ENCODE peak calls at places on chromosomes 11 and 22, in four cellular contexts. One of them, this sample, is unnamed.

GRCh38 chr11:2466869-2467694 is 22.3 kb downstream of the KCNQ1 start:
- DNase-seq in HepG2: no peak
- DNase-seq in GM12878: no peak
- DNase-seq in transverse colon: no peak
- DNase-seq in this sample: no peak

GRCh38 chr11:119509969-119510401 is 87.0 kb upstream of the THY1 start:
- DNase-seq in HepG2: no peak
- DNase-seq in GM12878: peak; percentile 76
- DNase-seq in transverse colon: peak; percentile 10
- DNase-seq in this sample: no peak

GRCh38 chr11:45930031-45930794 is 7.8 kb downstream of the LARGE2 start:
- DNase-seq in HepG2: no peak
- DNase-seq in GM12878: peak; percentile 88
- DNase-seq in transverse colon: peak; percentile 78
- DNase-seq in this sample: peak; percentile 68

GRCh38 chr11:85809881-85810280 is 1.1 kb downstream of the SYTL2 start:
- DNase-seq in HepG2: peak; percentile 9
- DNase-seq in GM12878: no peak
- DNase-seq in transverse colon: peak; percentile 22
- DNase-seq in this sample: no peak

GRCh38 chr22:39568278-39568981 is 2.1 kb upstream of the CACNA1I start:
- DNase-seq in HepG2: no peak
- DNase-seq in GM12878: no peak
- DNase-seq in transverse colon: no peak
- DNase-seq in this sample: no peak

GRCh38 chr11:105392546-105392945 is 217.3 kb upstream of the GRIA4 start:
- DNase-seq in HepG2: no peak
- DNase-seq in GM12878: no peak
- DNase-seq in transverse colon: no peak
- DNase-seq in this sample: no peak

GRCh38 chr22:40137132-40137531 is 40.6 kb upstream of the TNRC6B start:
- DNase-seq in HepG2: no peak
- DNase-seq in GM12878: no peak
- DNase-seq in transverse colon: no peak
- DNase-seq in this sample: no peak

GRCh38 chr11:92449780-92450179 is 225.2 kb downstream of the FAT3 start:
- DNase-seq in HepG2: no peak
- DNase-seq in GM12878: no peak
- DNase-seq in transverse colon: no peak
- DNase-seq in this sample: no peak

GRCh38 chr11:71263391-71263790 is 11.0 kb upstream of the SHANK2 start:
- DNase-seq in HepG2: no peak
- DNase-seq in GM12878: no peak
- DNase-seq in transverse colon: no peak
- DNase-seq in this sample: no peak

GRCh38 chr11:12706531-12707499 is 32.6 kb downstream of the TEAD1 start:
- DNase-seq in HepG2: peak; percentile 57
- DNase-seq in GM12878: no peak
- DNase-seq in transverse colon: peak; percentile 51
- DNase-seq in this sample: no peak

GRCh38 chr11:126194121-126194543 is 17.3 kb downstream of the RPUSD4 start:
- DNase-seq in HepG2: peak; percentile 44
- DNase-seq in GM12878: no peak
- DNase-seq in transverse colon: peak; percentile 55
- DNase-seq in this sample: no peak

GRCh38 chr22:49292909-49293308 is 534.8 kb downstream of the BRD1 start:
- DNase-seq in HepG2: no peak
- DNase-seq in GM12878: no peak
- DNase-seq in transverse colon: no peak
- DNase-seq in this sample: peak; percentile 28

GRCh38 chr22:29617922-29618629 is 14.6 kb downstream of the NF2 start:
- DNase-seq in HepG2: no peak
- DNase-seq in GM12878: no peak
- DNase-seq in transverse colon: no peak
- DNase-seq in this sample: no peak

GRCh38 chr11:131234146-131234680 is 136.2 kb upstream of the NTM start:
- DNase-seq in HepG2: no peak
- DNase-seq in GM12878: no peak
- DNase-seq in transverse colon: no peak
- DNase-seq in this sample: no peak

GRCh38 chr22:43274595-43275240 is 68.5 kb downstream of the SCUBE1 start:
- DNase-seq in HepG2: no peak
- DNase-seq in GM12878: no peak
- DNase-seq in transverse colon: no peak
- DNase-seq in this sample: no peak

GRCh38 chr22:27252282-27253049 is 549.1 kb downstream of the MN1 start:
- DNase-seq in HepG2: no peak
- DNase-seq in GM12878: no peak
- DNase-seq in transverse colon: no peak
- DNase-seq in this sample: peak; percentile 66

GRCh38 chr11:35274909-35275807 is 136.2 kb downstream of the CD44 start:
- DNase-seq in HepG2: peak; percentile 3
- DNase-seq in GM12878: no peak
- DNase-seq in transverse colon: peak; percentile 57
- DNase-seq in this sample: peak; percentile 77

GRCh38 chr11:121740902-121741301 is 288.1 kb upstream of the SORL1-AS1 start:
- DNase-seq in HepG2: no peak
- DNase-seq in GM12878: no peak
- DNase-seq in transverse colon: no peak
- DNase-seq in this sample: no peak

GRCh38 chr11:25981998-25982397 is 349.9 kb upstream of the ANO3 start:
- DNase-seq in HepG2: peak; percentile 53
- DNase-seq in GM12878: peak; percentile 46
- DNase-seq in transverse colon: no peak
- DNase-seq in this sample: no peak

GRCh38 chr11:94169516-94169915 is 40.9 kb downstream of the PANX1 start:
- DNase-seq in HepG2: no peak
- DNase-seq in GM12878: no peak
- DNase-seq in transverse colon: no peak
- DNase-seq in this sample: no peak
- TF ChIP-seq POLR2AphosphoS5 in HepG2: no peak
- TF ChIP-seq POLR2AphosphoS5 in GM12878: no peak
- TF ChIP-seq POLR2AphosphoS5 in transverse colon: no peak
- TF ChIP-seq POLR2AphosphoS5 in this sample: no peak

GRCh38 chr11:31825453-31826391 is 14.6 kb upstream of the PAX6 start:
- DNase-seq in HepG2: no peak
- DNase-seq in GM12878: no peak
- DNase-seq in transverse colon: no peak
- DNase-seq in this sample: no peak

GRCh38 chr11:31824791-31825452 is 13.8 kb upstream of the PAX6 start:
- DNase-seq in HepG2: no peak
- DNase-seq in GM12878: no peak
- DNase-seq in transverse colon: no peak
- DNase-seq in this sample: no peak

GRCh38 chr11:31828217-31828616 is 17.1 kb upstream of the PAX6 start:
- DNase-seq in HepG2: no peak
- DNase-seq in GM12878: no peak
- DNase-seq in transverse colon: no peak
- DNase-seq in this sample: no peak

GRCh38 chr11:31827458-31828206 is 16.5 kb upstream of the PAX6 start:
- DNase-seq in HepG2: no peak
- DNase-seq in GM12878: no peak
- DNase-seq in transverse colon: no peak
- DNase-seq in this sample: no peak

GRCh38 chr11:31826530-31827438 is 15.7 kb upstream of the PAX6 start:
- DNase-seq in HepG2: no peak
- DNase-seq in GM12878: no peak
- DNase-seq in transverse colon: no peak
- DNase-seq in this sample: no peak
- H3K4me3 ChIP-seq in HepG2: no peak overlapping the region
- H3K4me3 ChIP-seq in GM12878: no peak overlapping the region
- H3K4me3 ChIP-seq in transverse colon: no peak overlapping the region
- H3K4me3 ChIP-seq in this sample: no peak overlapping the region

DNA sequence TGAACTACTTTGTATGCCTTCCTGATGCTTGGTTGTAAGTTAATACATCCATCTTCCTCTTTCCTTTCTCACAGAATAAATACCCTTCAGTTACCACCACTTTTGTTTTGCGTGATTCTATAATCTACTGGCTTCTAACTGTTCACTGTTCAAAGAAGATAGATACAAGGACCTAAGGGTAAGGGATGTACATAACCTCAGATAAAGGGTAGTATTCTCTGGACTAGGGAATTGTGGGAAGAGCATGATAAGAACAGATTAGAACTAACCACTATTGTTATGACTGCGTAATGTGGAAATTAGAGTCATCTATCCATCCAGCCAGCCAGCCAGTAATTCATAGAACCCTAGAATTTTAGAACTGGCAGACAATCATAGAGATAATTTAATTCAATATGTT is 36.4 kb downstream of the MAP6 start:
- DNase-seq in HepG2: no peak
- DNase-seq in GM12878: no peak
- DNase-seq in transverse colon: no peak
- DNase-seq in this sample: no peak
- TF ChIP-seq EP300 in HepG2: no peak
- TF ChIP-seq EP300 in GM12878: no peak
- TF ChIP-seq EP300 in transverse colon: no peak
- TF ChIP-seq EP300 in this sample: no peak

DNA sequence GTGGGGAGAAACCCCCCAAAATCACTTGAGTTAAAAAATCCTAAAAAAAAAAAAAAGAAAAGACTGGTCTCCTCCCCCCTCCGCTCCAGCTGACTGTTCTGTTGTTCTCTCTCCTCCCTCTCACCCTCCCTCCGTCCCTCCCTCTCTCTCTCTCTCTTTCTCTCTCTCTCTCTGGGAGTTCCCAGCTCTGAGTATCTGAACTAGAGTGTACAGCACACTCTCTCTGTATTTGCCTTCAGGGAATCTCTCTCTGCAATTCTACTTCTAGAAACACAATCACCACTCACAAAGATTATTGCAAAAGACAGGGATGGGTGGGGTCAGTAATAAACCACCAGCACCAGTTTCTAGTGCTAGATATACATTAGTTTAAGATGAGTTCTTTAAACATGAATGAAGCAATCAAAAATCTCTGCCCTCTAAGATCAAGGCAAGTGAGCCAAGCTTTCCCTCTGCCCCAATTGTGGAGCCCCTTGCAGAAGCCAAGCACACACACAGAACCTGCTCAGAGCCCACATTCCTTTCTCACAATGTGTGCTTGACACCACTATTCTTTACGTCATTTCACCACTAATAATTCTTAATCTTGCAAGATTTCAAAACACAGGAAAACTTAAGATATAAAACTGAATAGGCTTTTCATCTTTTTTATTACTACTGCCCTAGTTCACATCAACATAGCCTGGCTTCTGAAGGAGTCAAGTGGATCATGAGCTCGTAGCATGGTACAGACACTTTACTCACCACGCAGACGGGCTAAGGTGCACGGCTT is 133.5 kb downstream of the RBFOX2 start:
- DNase-seq in HepG2: no peak
- DNase-seq in GM12878: no peak
- DNase-seq in transverse colon: peak; percentile 12
- DNase-seq in this sample: no peak
- TF ChIP-seq POLR2AphosphoS5 in HepG2: no peak
- TF ChIP-seq POLR2AphosphoS5 in GM12878: no peak
- TF ChIP-seq POLR2AphosphoS5 in transverse colon: no peak
- TF ChIP-seq POLR2AphosphoS5 in this sample: peak; percentile 19

GRCh38 chr11:84137960-84138359 is 851.8 kb upstream of the CCDC90B start:
- DNase-seq in HepG2: no peak
- DNase-seq in GM12878: no peak
- DNase-seq in transverse colon: no peak
- DNase-seq in this sample: no peak

GRCh38 chr11:84144531-84144930 is 858.4 kb upstream of the CCDC90B start:
- DNase-seq in HepG2: no peak
- DNase-seq in GM12878: no peak
- DNase-seq in transverse colon: no peak
- DNase-seq in this sample: no peak

GRCh38 chr11:84142411-84142810 is 856.2 kb upstream of the CCDC90B start:
- DNase-seq in HepG2: no peak
- DNase-seq in GM12878: no peak
- DNase-seq in transverse colon: no peak
- DNase-seq in this sample: no peak

GRCh38 chr11:84136926-84137325 is 850.8 kb upstream of the CCDC90B start:
- DNase-seq in HepG2: no peak
- DNase-seq in GM12878: no peak
- DNase-seq in transverse colon: no peak
- DNase-seq in this sample: no peak

GRCh38 chr11:84140386-84141169 is 854.4 kb upstream of the CCDC90B start:
- DNase-seq in HepG2: no peak
- DNase-seq in GM12878: no peak
- DNase-seq in transverse colon: no peak
- DNase-seq in this sample: no peak
- H3K4me3 ChIP-seq in HepG2: no peak overlapping the region
- H3K4me3 ChIP-seq in GM12878: no peak overlapping the region
- H3K4me3 ChIP-seq in transverse colon: no peak overlapping the region
- H3K4me3 ChIP-seq in this sample: no peak overlapping the region